ENCODE peak calls at places on chromosome 10, in five cellular contexts. Z is testis; R is mesenteric fat pad; E is T1000; H is activated T-cell treated with anti-CD3 and anti-CD28 coated beads, Interleukin-2, amount 50 U/mL, for 4 hours. D is an unnamed sample.

GRCh38 chr10:75544381-75544780 is 113.0 kb downstream of the LRMDA start:
- DNase-seq in Z (no peak), R (no peak), E (no peak), H (no peak), D (no peak)

GRCh38 chr10:125284875-125285597 is 124.7 kb upstream of the CTBP2 start:
- DNase-seq in Z (no peak), R (no peak), E (no peak), H (no peak), D (no peak)

GRCh38 chr10:34181545-34182300 is 633.4 kb downstream of the PARD3 start:
- DNase-seq in Z (no peak), R (no peak), E (no peak), H (no peak), D (no peak)

GRCh38 chr10:86500846-86501245 is 20.7 kb downstream of the WAPL start:
- DNase-seq in Z (no peak), R (no peak), E (no peak), H (no peak), D (no peak)

GRCh38 chr10:4541292-4541691 is 284.7 kb upstream of the AKR1E2 start:
- DNase-seq in Z (no peak), R (no peak), E (peak), H (no peak), D (no peak)

GRCh38 chr10:28891058-28891713 is 213.9 kb downstream of the BAMBI start:
- DNase-seq in Z (no peak), R (no peak), E (no peak), H (no peak), D (no peak)

GRCh38 chr10:95392711-95393164 is 101.9 kb upstream of the PDLIM1 start:
- DNase-seq in Z (no peak), R (no peak), E (no peak), H (no peak), D (no peak)

GRCh38 chr10:114045738-114046458 is 2.2 kb downstream of the ADRB1 start:
- DNase-seq in Z (no peak), R (no peak), E (no peak), H (no peak), D (no peak)

GRCh38 chr10:44906476-44906875 is 4.7 kb upstream of the TMEM72 start:
- DNase-seq in Z (no peak), R (no peak), E (no peak), H (no peak), D (no peak)

GRCh38 chr10:63457576-63457975 is 8.2 kb downstream of the JMJD1C start:
- DNase-seq in Z (no peak), R (no peak), E (no peak), H (no peak), D (no peak)

GRCh38 chr10:52779541-52780390 is 7.2 kb upstream of the MBL2 start:
- DNase-seq in Z (peak), R (no peak), E (peak), H (no peak), D (peak)

GRCh38 chr10:30553018-30553624 is 76.4 kb downstream of the LYZL2 start:
- DNase-seq in Z (peak), R (no peak), E (no peak), H (no peak), D (no peak)

GRCh38 chr10:117728087-117728486 is 185.5 kb downstream of the EMX2 start:
- DNase-seq in Z (no peak), R (no peak), E (no peak), H (no peak), D (no peak)

GRCh38 chr10:43350686-43351085 is 20.8 kb upstream of the FXYD4 start:
- DNase-seq in Z (no peak), R (no peak), E (no peak), H (no peak), D (no peak)

GRCh38 chr10:70114902-70115301 is 17.7 kb downstream of the AIFM2 start:
- DNase-seq in Z (no peak), R (no peak), E (no peak), H (no peak), D (no peak)

GRCh38 chr10:74586088-74586585 is 240.3 kb upstream of the KAT6B start:
- DNase-seq in Z (no peak), R (no peak), E (no peak), H (no peak), D (no peak)

GRCh38 chr10:113165643-113166042 is 215.6 kb downstream of the TCF7L2 start:
- DNase-seq in Z (no peak), R (no peak), E (no peak), H (no peak), D (no peak)

GRCh38 chr10:110456046-110456445 is 41.7 kb upstream of the DUSP5 start:
- DNase-seq in Z (no peak), R (no peak), E (no peak), H (no peak), D (no peak)

GRCh38 chr10:124745678-124746077 is 1.5 kb upstream of the FAM53B start:
- DNase-seq in Z (no peak), R (no peak), E (no peak), H (no peak), D (no peak)

GRCh38 chr10:96089670-96090462 is 40.2 kb upstream of the ZNF518A start:
- DNase-seq in Z (peak), R (peak), E (peak), H (peak), D (peak)

GRCh38 chr10:77726732-77727131 is 89.1 kb upstream of the KCNMA1 start:
- DNase-seq in Z (no peak), R (no peak), E (no peak), H (no peak), D (no peak)

D was measured in substantia nigra.